ENCODE peak calls at places on chromosomes 3 and 15, in four cellular contexts. L, P, K and U are unnamed samples.

GRCh38 chr15:69593981-69594966 is 141.7 kb downstream of the RPLP1 start:
- DNase-seq in K (peak; percentile 93), L (peak; percentile 81), P (no peak), U (peak; percentile 28)

GRCh38 chr3:120160050-120160449 is 65.8 kb upstream of the GSK3B start:
- DNase-seq in K (peak; percentile 94), P (no peak), L (no peak), U (peak; percentile 85)

GRCh38 chr15:86040360-86041095 is 39.1 kb upstream of the AGBL1 start:
- DNase-seq in L (peak; percentile 77), P (no peak), K (no peak), U (no peak)

GRCh38 chr15:68982976-68983550 is 31.4 kb upstream of the NOX5 start:
- DNase-seq in K (no peak), P (no peak), L (no peak), U (no peak)

GRCh38 chr15:42444415-42445063 is 46.4 kb downstream of the ZNF106 start:
- DNase-seq in K (peak; percentile 6), L (no peak), P (no peak), U (no peak)

GRCh38 chr15:100759116-100759515 is 120.5 kb upstream of the ALDH1A3 start:
- DNase-seq in L (no peak), P (peak; percentile 3), K (peak; percentile 71), U (no peak)

GRCh38 chr3:64687781-64688515 is at the start of gene ADAMTS9:
- DNase-seq in P (peak; percentile 87), L (peak; percentile 92), K (peak; percentile 56), U (no peak)

GRCh38 chr3:140863481-140864084 is 78.1 kb upstream of the SLC25A36 start:
- DNase-seq in P (peak; percentile 58), L (peak; percentile 84), K (peak; percentile 16), U (no peak)

GRCh38 chr3:46812237-46812791 is 50.9 kb downstream of the MYL3 start:
- DNase-seq in K (peak; percentile 30), L (peak; percentile 94), P (peak; percentile 57), U (peak; percentile 25)

GRCh38 chr3:114550155-114550554 is 256.3 kb downstream of the TIGIT start:
- DNase-seq in L (no peak), P (no peak), K (peak; percentile 55), U (no peak)

GRCh38 chr3:45180051-45180450 is 33.9 kb upstream of the CDCP1 start:
- DNase-seq in P (no peak), L (no peak), K (peak; percentile 62), U (peak; percentile 64)

GRCh38 chr15:34620814-34621213 is 37.4 kb upstream of the GOLGA8B start:
- DNase-seq in K (no peak), L (no peak), P (peak; percentile 87), U (no peak)

GRCh38 chr3:132083583-132084372 is 49.0 kb upstream of the CPNE4 start:
- DNase-seq in L (peak; percentile 39), K (peak; percentile 80), P (peak; percentile 62), U (no peak)

GRCh38 chr3:99365979-99366378 is 272.4 kb upstream of the COL8A1 start:
- DNase-seq in P (peak; percentile 76), K (peak; percentile 35), L (no peak), U (no peak)

GRCh38 chr3:171028025-171028778 is 1.7 kb upstream of the SLC2A2 start:
- DNase-seq in K (peak; percentile 97), L (peak; percentile 93), P (peak; percentile 59), U (peak; percentile 59)

GRCh38 chr3:8278448-8278847 is 223.2 kb upstream of the LMCD1 start:
- DNase-seq in P (no peak), K (no peak), L (no peak), U (no peak)

GRCh38 chr15:59119625-59120024 is 14.7 kb downstream of the CCNB2 start:
- DNase-seq in P (no peak), L (no peak), K (no peak), U (no peak)

GRCh38 chr3:37054370-37054769 is 61.1 kb downstream of the MLH1 start:
- DNase-seq in P (peak; percentile 40), L (no peak), K (peak; percentile 57), U (no peak)

GRCh38 chr3:71973337-71974030 is 188.5 kb upstream of the PROK2 start:
- DNase-seq in L (no peak), P (no peak), K (no peak), U (no peak)

GRCh38 chr15:100252359-100252758 is 89.4 kb downstream of the ADAMTS17 start:
- DNase-seq in L (peak; percentile 22), K (no peak), P (no peak), U (no peak)

GRCh38 chr15:66879511-66879910 is 177.5 kb downstream of the SMAD6 start:
- DNase-seq in L (peak; percentile 33), P (no peak), K (no peak), U (no peak)

GRCh38 chr3:152998554-152998953 is 163.5 kb upstream of the RAP2B start:
- DNase-seq in L (peak; percentile 46), K (no peak), P (no peak), U (no peak)

GRCh38 chr3:187104956-187105355 is 34.3 kb downstream of the RPL39L start:
- DNase-seq in K (peak; percentile 12), P (no peak), L (no peak), U (no peak)

GRCh38 chr3:156388469-156389150 is 166.3 kb downstream of the SSR3 start:
- DNase-seq in P (peak; percentile 17), K (peak; percentile 99), L (no peak), U (peak; percentile 18)

GRCh38 chr3:153221748-153222162 is 59.7 kb downstream of the RAP2B start:
- DNase-seq in P (peak; percentile 95), L (peak; percentile 59), K (peak; percentile 99), U (peak; percentile 44)

GRCh38 chr3:125137432-125138033 is 75.0 kb downstream of the SLC12A8 start:
- DNase-seq in L (no peak), P (no peak), K (peak; percentile 88), U (peak; percentile 38)

GRCh38 chr3:194057570-194058188 is 78.3 kb upstream of the HES1 start:
- DNase-seq in L (no peak), P (no peak), K (no peak), U (no peak)

DNA sequence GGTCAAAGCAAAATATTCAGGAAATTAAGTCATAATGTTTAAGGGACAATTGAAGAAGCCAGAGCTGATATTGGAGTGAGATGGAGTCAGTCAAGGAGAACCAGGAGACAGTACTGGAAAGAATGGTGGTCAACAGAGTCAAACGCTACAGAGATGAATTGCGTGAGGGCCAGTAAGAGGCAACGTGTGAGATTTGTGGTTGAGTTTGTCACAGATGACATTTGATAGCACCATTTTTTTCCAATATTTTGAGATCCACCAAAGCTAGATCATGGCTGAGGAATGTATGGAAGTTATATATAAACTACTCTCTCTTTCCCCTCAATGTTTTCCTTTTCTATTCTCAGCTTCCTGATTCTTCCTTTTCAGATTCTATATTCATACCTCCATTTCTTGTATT is 375.1 kb upstream of the ROBO2 start:
- DNase-seq in K (no peak), L (no peak), P (no peak), U (no peak)
- H3K4me3 ChIP-seq in K (no peak overlapping the region), L (no peak overlapping the region), P (no peak overlapping the region), U (no peak overlapping the region)

GRCh38 chr3:49911611-49912010 is 7.9 kb upstream of the MST1R start:
- DNase-seq in K (no peak), L (no peak), P (no peak), U (no peak)

GRCh38 chr3:49910409-49911123 is 6.9 kb upstream of the MST1R start:
- DNase-seq in K (no peak), P (no peak), L (peak; percentile 89), U (no peak)

GRCh38 chr3:49912787-49913375 is 9.2 kb upstream of the MST1R start:
- DNase-seq in P (no peak), L (no peak), K (no peak), U (no peak)

GRCh38 chr3:49908378-49909199 is 4.9 kb upstream of the MST1R start:
- DNase-seq in L (peak; percentile 77), P (no peak), K (no peak), U (no peak)

DNA sequence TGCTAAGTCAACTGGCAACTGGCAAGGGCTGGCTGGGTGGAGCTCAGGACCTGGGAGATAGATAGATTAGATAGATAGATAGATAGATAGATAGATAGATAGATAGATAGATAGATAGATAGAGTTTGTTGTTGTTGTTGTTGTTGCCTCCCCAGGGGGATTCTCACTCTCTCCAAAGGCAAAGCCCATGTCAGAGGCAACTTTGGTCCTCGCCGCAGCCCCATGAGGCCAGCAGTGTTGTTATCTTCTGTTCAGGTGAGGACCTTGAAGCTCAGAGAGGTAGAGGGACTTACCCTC is 7.4 kb upstream of the MST1R start:
- DNase-seq in L (no peak), P (no peak), K (no peak), U (no peak)
- H3K36me3 ChIP-seq in L (no peaks in the 10 kb centered on the region), P (no peaks in the 10 kb centered on the region), K (peaks cover 2% of the 10 kb centered on the region), U (no peaks in the 10 kb centered on the region)

GRCh38 chr3:195692781-195693427 is 27.9 kb upstream of the MUC20 start:
- DNase-seq in K (no peak), L (no peak), P (no peak), U (no peak)
- TF ChIP-seq CTCF in K (no peak), L (no peak), P (no peak), U (no peak)

GRCh38 chr3:188358787-188359493 is 205.0 kb downstream of the LPP start:
- DNase-seq in L (no peak), K (no peak), P (no peak), U (no peak)
- H3K4me3 ChIP-seq in L (no peak overlapping the region), K (no peak overlapping the region), P (no peak overlapping the region), U (no peak overlapping the region)

DNA sequence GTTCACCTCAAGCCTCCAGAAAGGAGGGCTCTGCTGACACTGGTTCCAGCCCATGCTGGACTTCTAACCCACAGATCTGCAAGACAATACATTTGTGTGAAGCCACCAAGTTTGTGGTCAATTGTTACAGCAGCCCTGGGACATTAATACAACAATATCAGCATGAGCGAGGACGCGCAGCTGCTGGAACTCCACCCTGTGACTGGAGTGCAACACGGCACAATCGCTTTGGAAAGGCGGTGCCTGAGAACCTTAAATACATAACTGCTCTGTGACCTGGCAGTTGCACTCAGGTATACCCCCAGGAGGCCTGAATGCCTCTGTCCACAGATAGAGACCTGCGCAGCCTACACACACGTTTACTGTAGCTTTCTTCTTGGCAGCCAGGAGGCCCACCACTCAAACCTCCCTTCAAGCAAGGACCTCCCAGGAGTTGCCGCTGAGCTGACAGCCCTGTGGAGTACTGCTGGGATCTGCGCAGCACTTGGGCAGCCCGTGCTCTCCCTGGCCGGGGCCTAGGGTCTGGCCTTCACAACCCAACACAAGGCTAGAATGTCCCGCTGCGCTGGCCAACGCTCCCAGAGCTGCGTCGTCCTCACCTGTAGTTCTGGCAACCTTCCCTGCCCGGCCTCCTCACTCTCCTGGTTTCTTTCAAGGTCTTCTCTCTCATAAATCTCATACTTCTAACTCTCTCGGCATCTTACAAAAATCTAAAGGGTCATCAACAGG is 8.3 kb downstream of the MRPS25 start:
- DNase-seq in P (no peak), L (no peak), K (no peak), U (no peak)
- H3K36me3 ChIP-seq in P (peaks cover 8% of the 10 kb centered on the region), L (peaks cover 82% of the 10 kb centered on the region), K (peaks cover 11% of the 10 kb centered on the region), U (peaks cover 1% of the 10 kb centered on the region)

GRCh38 chr3:89098964-89099585 is 8.3 kb upstream of the EPHA3 start:
- DNase-seq in P (peak; percentile 39), L (peak; percentile 85), K (peak; percentile 33), U (peak; percentile 16)
- TF ChIP-seq CTCF in P (peak; percentile 79), L (peak; percentile 99), K (peak; percentile 96), U (peak; percentile 96)

GRCh38 chr3:168251371-168251770 is 155.6 kb upstream of the GOLIM4 start:
- DNase-seq in P (no peak), K (no peak), L (no peak), U (no peak)
- H3K4me3 ChIP-seq in P (no peak overlapping the region), K (no peak overlapping the region), L (peak overlapping the region; percentile 96), U (no peak overlapping the region)